ENCODE peak calls at places on chromosomes 12 and 14, in seven cellular contexts. One of them, this sample, is unnamed.

GRCh38 chr12:18242380-18243089 is 18.8 kb upstream of the PIK3C2G start:
- DNase-seq in T47D: peak; percentile 7
- DNase-seq in H1: no peak
- DNase-seq in SK-N-SH: no peak
- DNase-seq in HepG2: peak; percentile 72
- DNase-seq in K562: no peak
- DNase-seq in GM12878: no peak
- DNase-seq in this sample: no peak

GRCh38 chr12:65886996-65887395 is 62.7 kb downstream of the HMGA2 start:
- DNase-seq in GM12878: no peak
- DNase-seq in T47D: no peak
- DNase-seq in HepG2: no peak
- DNase-seq in K562: no peak
- DNase-seq in SK-N-SH: no peak
- DNase-seq in H1: no peak
- DNase-seq in this sample: peak; percentile 47

GRCh38 chr14:94571395-94571794 is 9.8 kb upstream of the SERPINA5 start:
- DNase-seq in H1: no peak
- DNase-seq in K562: no peak
- DNase-seq in T47D: no peak
- DNase-seq in HepG2: no peak
- DNase-seq in SK-N-SH: no peak
- DNase-seq in GM12878: no peak
- DNase-seq in this sample: no peak

GRCh38 chr12:64943686-64944085 is 119.2 kb downstream of the TBC1D30 start:
- DNase-seq in HepG2: no peak
- DNase-seq in T47D: no peak
- DNase-seq in GM12878: no peak
- DNase-seq in SK-N-SH: no peak
- DNase-seq in K562: no peak
- DNase-seq in H1: no peak
- DNase-seq in this sample: no peak

GRCh38 chr12:83320350-83320749 is 633.6 kb downstream of the TMTC2 start:
- DNase-seq in HepG2: no peak
- DNase-seq in H1: no peak
- DNase-seq in T47D: no peak
- DNase-seq in K562: no peak
- DNase-seq in SK-N-SH: no peak
- DNase-seq in GM12878: no peak
- DNase-seq in this sample: no peak

GRCh38 chr12:45587042-45587441 is 142.5 kb upstream of the ARID2 start:
- DNase-seq in H1: no peak
- DNase-seq in GM12878: no peak
- DNase-seq in K562: no peak
- DNase-seq in HepG2: no peak
- DNase-seq in SK-N-SH: no peak
- DNase-seq in T47D: no peak
- DNase-seq in this sample: no peak

GRCh38 chr12:2250797-2251196 is 198.0 kb downstream of the CACNA1C start:
- DNase-seq in H1: no peak
- DNase-seq in T47D: no peak
- DNase-seq in SK-N-SH: no peak
- DNase-seq in K562: no peak
- DNase-seq in HepG2: no peak
- DNase-seq in GM12878: no peak
- DNase-seq in this sample: no peak

GRCh38 chr12:1719139-1719538 is 28.3 kb downstream of the ADIPOR2 start:
- DNase-seq in HepG2: no peak
- DNase-seq in SK-N-SH: no peak
- DNase-seq in GM12878: no peak
- DNase-seq in T47D: no peak
- DNase-seq in H1: no peak
- DNase-seq in K562: no peak
- DNase-seq in this sample: no peak

GRCh38 chr14:23094666-23095195 is at the start of gene ACIN1:
- DNase-seq in H1: peak; percentile 100
- DNase-seq in GM12878: peak; percentile 65
- DNase-seq in K562: peak; percentile 91
- DNase-seq in HepG2: peak; percentile 95
- DNase-seq in SK-N-SH: peak; percentile 82
- DNase-seq in T47D: peak; percentile 78
- DNase-seq in this sample: peak; percentile 74

GRCh38 chr12:116194935-116195431 is 82.5 kb downstream of the MED13L start:
- DNase-seq in T47D: no peak
- DNase-seq in GM12878: peak; percentile 79
- DNase-seq in SK-N-SH: no peak
- DNase-seq in HepG2: no peak
- DNase-seq in H1: no peak
- DNase-seq in K562: no peak
- DNase-seq in this sample: no peak

GRCh38 chr12:45208604-45209487 is 7.0 kb upstream of the ANO6 start:
- DNase-seq in T47D: no peak
- DNase-seq in SK-N-SH: no peak
- DNase-seq in H1: no peak
- DNase-seq in HepG2: peak; percentile 48
- DNase-seq in GM12878: no peak
- DNase-seq in K562: no peak
- DNase-seq in this sample: peak; percentile 52

GRCh38 chr12:90958995-90959394 is 4.0 kb upstream of the CCER1 start:
- DNase-seq in GM12878: no peak
- DNase-seq in SK-N-SH: no peak
- DNase-seq in T47D: no peak
- DNase-seq in HepG2: no peak
- DNase-seq in H1: no peak
- DNase-seq in K562: no peak
- DNase-seq in this sample: no peak

GRCh38 chr14:104799657-104800599 is 973 bp upstream of the ZBTB42 start:
- DNase-seq in SK-N-SH: peak; percentile 97
- DNase-seq in H1: peak; percentile 85
- DNase-seq in T47D: peak; percentile 93
- DNase-seq in GM12878: no peak
- DNase-seq in HepG2: peak; percentile 76
- DNase-seq in K562: peak; percentile 86
- DNase-seq in this sample: no peak

GRCh38 chr12:107223816-107224215 is 130.5 kb upstream of the CRY1 start:
- DNase-seq in H1: no peak
- DNase-seq in GM12878: no peak
- DNase-seq in K562: no peak
- DNase-seq in HepG2: no peak
- DNase-seq in T47D: peak; percentile 24
- DNase-seq in SK-N-SH: no peak
- DNase-seq in this sample: no peak

GRCh38 chr12:93571854-93572711 is at the start of gene SOCS2:
- DNase-seq in GM12878: no peak
- DNase-seq in K562: peak; percentile 59
- DNase-seq in HepG2: no peak
- DNase-seq in SK-N-SH: peak; percentile 84
- DNase-seq in T47D: no peak
- DNase-seq in H1: peak; percentile 79
- DNase-seq in this sample: no peak

GRCh38 chr12:94041833-94042232 is 106.5 kb upstream of the PLXNC1 start:
- DNase-seq in HepG2: no peak
- DNase-seq in K562: no peak
- DNase-seq in H1: no peak
- DNase-seq in SK-N-SH: no peak
- DNase-seq in T47D: no peak
- DNase-seq in GM12878: no peak
- DNase-seq in this sample: no peak

GRCh38 chr14:85093631-85094330 is 436.2 kb upstream of the FLRT2 start:
- DNase-seq in SK-N-SH: no peak
- DNase-seq in T47D: no peak
- DNase-seq in K562: no peak
- DNase-seq in H1: no peak
- DNase-seq in HepG2: no peak
- DNase-seq in GM12878: no peak
- DNase-seq in this sample: no peak

GRCh38 chr12:11621797-11622423 is 27.6 kb upstream of the ETV6 start:
- DNase-seq in K562: no peak
- DNase-seq in H1: no peak
- DNase-seq in GM12878: no peak
- DNase-seq in SK-N-SH: no peak
- DNase-seq in HepG2: peak; percentile 29
- DNase-seq in T47D: no peak
- DNase-seq in this sample: no peak

GRCh38 chr12:104190641-104191176 is 24.9 kb upstream of the TXNRD1 start:
- DNase-seq in GM12878: no peak
- DNase-seq in SK-N-SH: no peak
- DNase-seq in K562: no peak
- DNase-seq in H1: no peak
- DNase-seq in T47D: no peak
- DNase-seq in HepG2: no peak
- DNase-seq in this sample: no peak

GRCh38 chr12:95646781-95647184 is 95.5 kb upstream of the USP44 start:
- DNase-seq in K562: no peak
- DNase-seq in T47D: peak; percentile 31
- DNase-seq in GM12878: no peak
- DNase-seq in SK-N-SH: no peak
- DNase-seq in H1: no peak
- DNase-seq in HepG2: no peak
- DNase-seq in this sample: no peak

GRCh38 chr14:77406086-77406485 is 17.2 kb downstream of the NOXRED1 start:
- DNase-seq in SK-N-SH: no peak
- DNase-seq in T47D: no peak
- DNase-seq in GM12878: no peak
- DNase-seq in K562: no peak
- DNase-seq in H1: no peak
- DNase-seq in HepG2: no peak
- DNase-seq in this sample: no peak

GRCh38 chr14:50272498-50272897 is 39.5 kb downstream of the L2HGDH start:
- DNase-seq in K562: no peak
- DNase-seq in GM12878: no peak
- DNase-seq in SK-N-SH: no peak
- DNase-seq in H1: no peak
- DNase-seq in HepG2: no peak
- DNase-seq in T47D: no peak
- DNase-seq in this sample: no peak

GRCh38 chr12:55681142-55682077 is 26.3 kb downstream of the ITGA7 start:
- DNase-seq in T47D: peak; percentile 83
- DNase-seq in HepG2: peak; percentile 92
- DNase-seq in GM12878: no peak
- DNase-seq in H1: peak; percentile 83
- DNase-seq in K562: peak; percentile 20
- DNase-seq in SK-N-SH: no peak
- DNase-seq in this sample: peak; percentile 87

GRCh38 chr14:95048771-95049312 is 108.5 kb downstream of the DICER1 start:
- DNase-seq in SK-N-SH: no peak
- DNase-seq in K562: no peak
- DNase-seq in T47D: no peak
- DNase-seq in HepG2: no peak
- DNase-seq in H1: no peak
- DNase-seq in GM12878: no peak
- DNase-seq in this sample: no peak

GRCh38 chr14:42130809-42131208 is 524.1 kb downstream of the LRFN5 start:
- DNase-seq in HepG2: no peak
- DNase-seq in H1: no peak
- DNase-seq in GM12878: no peak
- DNase-seq in K562: no peak
- DNase-seq in SK-N-SH: no peak
- DNase-seq in T47D: no peak
- DNase-seq in this sample: no peak
- TF ChIP-seq JUND in HepG2: no peak
- TF ChIP-seq JUND in H1: no peak
- TF ChIP-seq JUND in GM12878: no peak
- TF ChIP-seq JUND in K562: no peak
- TF ChIP-seq JUND in SK-N-SH: no peak
- TF ChIP-seq JUND in T47D: peak; percentile 41
- TF ChIP-seq JUND in this sample: no peak

GRCh38 chr14:101008196-101008595 is 104.7 kb upstream of the RTL1 start:
- DNase-seq in H1: peak; percentile 32
- DNase-seq in GM12878: no peak
- DNase-seq in HepG2: no peak
- DNase-seq in K562: no peak
- DNase-seq in T47D: no peak
- DNase-seq in SK-N-SH: no peak
- DNase-seq in this sample: no peak

GRCh38 chr14:101009531-101009930 is 106.0 kb upstream of the RTL1 start:
- DNase-seq in SK-N-SH: no peak
- DNase-seq in H1: peak; percentile 17
- DNase-seq in T47D: no peak
- DNase-seq in HepG2: no peak
- DNase-seq in GM12878: no peak
- DNase-seq in K562: no peak
- DNase-seq in this sample: no peak

GRCh38 chr14:101008631-101009336 is 105.3 kb upstream of the RTL1 start:
- DNase-seq in K562: no peak
- DNase-seq in GM12878: no peak
- DNase-seq in T47D: no peak
- DNase-seq in H1: no peak
- DNase-seq in HepG2: no peak
- DNase-seq in SK-N-SH: no peak
- DNase-seq in this sample: no peak

GRCh38 chr14:101010835-101011234 is 107.3 kb upstream of the RTL1 start:
- DNase-seq in T47D: no peak
- DNase-seq in K562: no peak
- DNase-seq in GM12878: no peak
- DNase-seq in HepG2: no peak
- DNase-seq in SK-N-SH: peak; percentile 66
- DNase-seq in H1: no peak
- DNase-seq in this sample: no peak

GRCh38 chr14:101010293-101010692 is 106.8 kb upstream of the RTL1 start:
- DNase-seq in SK-N-SH: peak; percentile 91
- DNase-seq in H1: peak; percentile 20
- DNase-seq in T47D: no peak
- DNase-seq in K562: no peak
- DNase-seq in GM12878: no peak
- DNase-seq in HepG2: no peak
- DNase-seq in this sample: no peak
- TF ChIP-seq JUND in SK-N-SH: no peak
- TF ChIP-seq JUND in H1: no peak
- TF ChIP-seq JUND in T47D: no peak
- TF ChIP-seq JUND in K562: no peak
- TF ChIP-seq JUND in GM12878: no peak
- TF ChIP-seq JUND in HepG2: no peak
- TF ChIP-seq JUND in this sample: no peak

GRCh38 chr12:126760109-126760508 is 1506.9 kb upstream of the TMEM132C start:
- DNase-seq in GM12878: no peak
- DNase-seq in HepG2: no peak
- DNase-seq in T47D: no peak
- DNase-seq in K562: no peak
- DNase-seq in SK-N-SH: no peak
- DNase-seq in H1: no peak
- DNase-seq in this sample: no peak
- TF ChIP-seq JUND in GM12878: no peak
- TF ChIP-seq JUND in HepG2: no peak
- TF ChIP-seq JUND in T47D: no peak
- TF ChIP-seq JUND in K562: no peak
- TF ChIP-seq JUND in SK-N-SH: no peak
- TF ChIP-seq JUND in H1: no peak
- TF ChIP-seq JUND in this sample: no peak

DNA sequence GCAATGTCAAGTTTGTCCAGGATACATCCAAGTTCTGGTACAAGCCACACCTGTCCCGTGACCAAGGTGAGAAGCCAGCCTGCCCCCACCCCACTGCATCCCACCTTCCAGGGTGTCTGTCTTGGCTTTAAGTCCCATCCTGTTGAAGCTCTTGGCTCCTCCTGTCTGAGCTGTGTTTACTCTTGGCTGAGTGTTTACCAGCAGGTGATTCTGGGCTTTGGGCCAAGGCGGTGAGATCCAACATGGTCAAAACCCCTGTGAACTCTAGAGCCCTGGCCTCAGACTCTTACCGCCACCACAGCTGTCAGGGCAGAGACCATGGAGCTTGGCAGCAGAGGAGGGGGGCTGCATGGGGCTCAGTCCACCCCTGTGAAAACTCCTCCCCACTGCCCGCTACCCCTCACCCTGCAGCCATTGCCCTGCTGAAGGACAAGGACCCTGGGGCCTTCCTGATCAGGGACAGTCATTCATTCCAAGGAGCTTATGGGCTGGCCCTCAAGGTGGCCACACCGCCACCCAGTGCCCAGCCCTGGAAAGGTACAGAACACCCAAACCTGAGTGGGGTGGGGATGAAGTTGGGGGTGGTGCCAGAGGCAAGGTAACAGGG is 11.6 kb downstream of the TNS2 start:
- DNase-seq in T47D: peak; percentile 88
- DNase-seq in GM12878: no peak
- DNase-seq in HepG2: peak; percentile 92
- DNase-seq in H1: no peak
- DNase-seq in K562: peak; percentile 64
- DNase-seq in SK-N-SH: no peak
- DNase-seq in this sample: peak; percentile 63
- TF ChIP-seq JUND in T47D: no peak
- TF ChIP-seq JUND in GM12878: no peak
- TF ChIP-seq JUND in HepG2: no peak
- TF ChIP-seq JUND in H1: no peak
- TF ChIP-seq JUND in K562: no peak
- TF ChIP-seq JUND in SK-N-SH: no peak
- TF ChIP-seq JUND in this sample: no peak